ENCODE peak calls at places on chromosome 3, in eight cellular contexts. One of them, this sample, is unnamed.

GRCh38 chr3:70824785-70825184 is 512.3 kb upstream of the MDFIC2 start:
- DNase-seq in sigmoid colon: no peak
- DNase-seq in transverse colon: no peak
- DNase-seq in K562: no peak
- DNase-seq in GM23338: no peak
- DNase-seq in HL-60: no peak
- DNase-seq in Panc1: no peak
- DNase-seq in GM12892: no peak
- DNase-seq in this sample: no peak

GRCh38 chr3:51932471-51933370 is 9.0 kb downstream of the RRP9 start:
- DNase-seq in sigmoid colon: peak; percentile 51
- DNase-seq in transverse colon: no peak
- DNase-seq in K562: no peak
- DNase-seq in GM23338: no peak
- DNase-seq in HL-60: no peak
- DNase-seq in Panc1: no peak
- DNase-seq in GM12892: no peak
- DNase-seq in this sample: peak; percentile 56

GRCh38 chr3:42674151-42674550 is 11.2 kb upstream of the KLHL40 start:
- DNase-seq in sigmoid colon: no peak
- DNase-seq in transverse colon: no peak
- DNase-seq in K562: no peak
- DNase-seq in GM23338: no peak
- DNase-seq in HL-60: no peak
- DNase-seq in Panc1: no peak
- DNase-seq in GM12892: no peak
- DNase-seq in this sample: no peak

GRCh38 chr3:125006190-125006855 is 49.5 kb downstream of the HEG1 start:
- DNase-seq in sigmoid colon: no peak
- DNase-seq in transverse colon: no peak
- DNase-seq in K562: no peak
- DNase-seq in GM23338: no peak
- DNase-seq in HL-60: no peak
- DNase-seq in Panc1: no peak
- DNase-seq in GM12892: no peak
- DNase-seq in this sample: no peak

GRCh38 chr3:133934996-133935842 is 39.5 kb upstream of the RAB6B start:
- DNase-seq in sigmoid colon: peak; percentile 47
- DNase-seq in transverse colon: no peak
- DNase-seq in K562: no peak
- DNase-seq in GM23338: no peak
- DNase-seq in HL-60: no peak
- DNase-seq in Panc1: no peak
- DNase-seq in GM12892: no peak
- DNase-seq in this sample: peak; percentile 46

GRCh38 chr3:14418670-14419250 is 16.4 kb downstream of the SLC6A6 start:
- DNase-seq in sigmoid colon: no peak
- DNase-seq in transverse colon: peak; percentile 46
- DNase-seq in K562: no peak
- DNase-seq in GM23338: peak; percentile 71
- DNase-seq in HL-60: peak; percentile 85
- DNase-seq in Panc1: no peak
- DNase-seq in GM12892: no peak
- DNase-seq in this sample: no peak

GRCh38 chr3:196634851-196635250 is 4.6 kb upstream of the NRROS start:
- DNase-seq in sigmoid colon: no peak
- DNase-seq in transverse colon: no peak
- DNase-seq in K562: no peak
- DNase-seq in GM23338: no peak
- DNase-seq in HL-60: no peak
- DNase-seq in Panc1: no peak
- DNase-seq in GM12892: no peak
- DNase-seq in this sample: no peak

GRCh38 chr3:168991813-168992212 is 671.7 kb downstream of the MECOM start:
- DNase-seq in sigmoid colon: no peak
- DNase-seq in transverse colon: no peak
- DNase-seq in K562: no peak
- DNase-seq in GM23338: no peak
- DNase-seq in HL-60: no peak
- DNase-seq in Panc1: no peak
- DNase-seq in GM12892: no peak
- DNase-seq in this sample: no peak

GRCh38 chr3:192830279-192831110 is 87.2 kb downstream of the MB21D2 start:
- DNase-seq in sigmoid colon: no peak
- DNase-seq in transverse colon: no peak
- DNase-seq in K562: no peak
- DNase-seq in GM23338: no peak
- DNase-seq in HL-60: no peak
- DNase-seq in Panc1: no peak
- DNase-seq in GM12892: no peak
- DNase-seq in this sample: no peak

GRCh38 chr3:71299160-71299559 is 284.4 kb downstream of the FOXP1 start:
- DNase-seq in sigmoid colon: no peak
- DNase-seq in transverse colon: no peak
- DNase-seq in K562: no peak
- DNase-seq in GM23338: no peak
- DNase-seq in HL-60: no peak
- DNase-seq in Panc1: no peak
- DNase-seq in GM12892: no peak
- DNase-seq in this sample: no peak

GRCh38 chr3:195260286-195260905 is 10.6 kb downstream of the XXYLT1 start:
- DNase-seq in sigmoid colon: no peak
- DNase-seq in transverse colon: peak; percentile 52
- DNase-seq in K562: no peak
- DNase-seq in GM23338: peak; percentile 84
- DNase-seq in HL-60: peak; percentile 33
- DNase-seq in Panc1: no peak
- DNase-seq in GM12892: no peak
- DNase-seq in this sample: no peak

GRCh38 chr3:132210476-132211346 is 106.5 kb upstream of the ACP3 start:
- DNase-seq in sigmoid colon: no peak
- DNase-seq in transverse colon: peak; percentile 64
- DNase-seq in K562: no peak
- DNase-seq in GM23338: peak; percentile 86
- DNase-seq in HL-60: no peak
- DNase-seq in Panc1: peak; percentile 18
- DNase-seq in GM12892: no peak
- DNase-seq in this sample: no peak

GRCh38 chr3:185732782-185733181 is 92.1 kb downstream of the IGF2BP2 start:
- DNase-seq in sigmoid colon: no peak
- DNase-seq in transverse colon: no peak
- DNase-seq in K562: no peak
- DNase-seq in GM23338: no peak
- DNase-seq in HL-60: no peak
- DNase-seq in Panc1: no peak
- DNase-seq in GM12892: no peak
- DNase-seq in this sample: no peak
- TF ChIP-seq POLR2AphosphoS5 in sigmoid colon: no peak
- TF ChIP-seq POLR2AphosphoS5 in transverse colon: no peak
- TF ChIP-seq POLR2AphosphoS5 in K562: no peak
- TF ChIP-seq POLR2AphosphoS5 in GM23338: no peak
- TF ChIP-seq POLR2AphosphoS5 in HL-60: no peak
- TF ChIP-seq POLR2AphosphoS5 in Panc1: no peak
- TF ChIP-seq POLR2AphosphoS5 in GM12892: no peak
- TF ChIP-seq POLR2AphosphoS5 in this sample: no peak

DNA sequence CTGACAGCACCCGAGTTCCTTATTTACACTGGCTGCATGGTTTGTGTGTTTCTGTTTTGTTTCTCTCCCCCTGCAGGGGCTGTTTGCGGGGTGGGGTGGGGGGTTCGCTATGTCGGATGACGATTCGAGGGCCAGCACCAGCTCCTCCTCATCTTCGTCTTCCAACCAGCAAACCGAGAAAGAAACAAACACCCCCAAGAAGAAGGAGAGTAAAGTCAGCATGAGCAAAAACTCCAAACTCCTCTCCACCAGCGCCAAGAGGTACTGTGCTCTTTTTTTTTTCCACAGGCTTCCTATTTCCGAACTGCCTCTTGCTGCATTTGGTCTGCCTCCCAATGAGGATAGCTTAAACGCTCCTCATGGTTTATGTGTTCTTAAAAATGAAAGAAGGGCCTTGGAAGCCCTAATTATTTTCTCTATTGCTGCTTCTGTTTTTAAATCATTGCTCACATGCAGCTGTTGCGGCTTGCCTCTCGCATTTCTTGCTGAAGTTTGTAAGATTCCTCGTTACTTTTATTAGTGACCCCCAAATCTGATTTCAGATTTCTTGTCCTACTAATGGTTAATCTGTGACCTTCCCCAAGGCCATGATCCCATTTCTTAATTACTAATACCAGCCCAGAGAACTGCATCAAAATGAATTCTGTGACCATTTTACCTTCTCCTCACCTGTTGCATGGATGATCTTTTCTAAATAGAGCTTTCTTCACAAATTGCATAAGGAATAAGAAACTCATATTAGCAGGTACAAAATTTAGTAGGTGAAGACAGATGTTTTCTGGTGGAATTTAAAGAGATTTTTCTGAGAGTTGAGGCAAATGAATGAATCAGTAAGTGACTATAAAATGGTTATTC is 1.6 kb downstream of the UBE2E1 start:
- DNase-seq in sigmoid colon: no peak
- DNase-seq in transverse colon: no peak
- DNase-seq in K562: no peak
- DNase-seq in GM23338: peak; percentile 36
- DNase-seq in HL-60: no peak
- DNase-seq in Panc1: no peak
- DNase-seq in GM12892: no peak
- DNase-seq in this sample: no peak
- TF ChIP-seq POLR2AphosphoS5 in sigmoid colon: peak; percentile 56
- TF ChIP-seq POLR2AphosphoS5 in transverse colon: peak; percentile 20
- TF ChIP-seq POLR2AphosphoS5 in K562: no peak
- TF ChIP-seq POLR2AphosphoS5 in GM23338: no peak
- TF ChIP-seq POLR2AphosphoS5 in HL-60: no peak
- TF ChIP-seq POLR2AphosphoS5 in Panc1: no peak
- TF ChIP-seq POLR2AphosphoS5 in GM12892: no peak
- TF ChIP-seq POLR2AphosphoS5 in this sample: no peak

GRCh38 chr3:66366747-66367146 is 134.1 kb downstream of the LRIG1 start:
- DNase-seq in sigmoid colon: no peak
- DNase-seq in transverse colon: no peak
- DNase-seq in K562: no peak
- DNase-seq in GM23338: peak; percentile 49
- DNase-seq in HL-60: no peak
- DNase-seq in Panc1: no peak
- DNase-seq in GM12892: no peak
- DNase-seq in this sample: no peak

GRCh38 chr3:66365023-66365581 is 135.7 kb downstream of the LRIG1 start:
- DNase-seq in sigmoid colon: no peak
- DNase-seq in transverse colon: no peak
- DNase-seq in K562: no peak
- DNase-seq in GM23338: no peak
- DNase-seq in HL-60: no peak
- DNase-seq in Panc1: no peak
- DNase-seq in GM12892: no peak
- DNase-seq in this sample: no peak

GRCh38 chr3:66367979-66368378 is 132.8 kb downstream of the LRIG1 start:
- DNase-seq in sigmoid colon: no peak
- DNase-seq in transverse colon: no peak
- DNase-seq in K562: no peak
- DNase-seq in GM23338: no peak
- DNase-seq in HL-60: no peak
- DNase-seq in Panc1: no peak
- DNase-seq in GM12892: no peak
- DNase-seq in this sample: no peak

GRCh38 chr3:66362541-66362941 is 138.3 kb downstream of the LRIG1 start:
- DNase-seq in sigmoid colon: no peak
- DNase-seq in transverse colon: no peak
- DNase-seq in K562: no peak
- DNase-seq in GM23338: peak; percentile 42
- DNase-seq in HL-60: no peak
- DNase-seq in Panc1: no peak
- DNase-seq in GM12892: no peak
- DNase-seq in this sample: no peak

DNA sequence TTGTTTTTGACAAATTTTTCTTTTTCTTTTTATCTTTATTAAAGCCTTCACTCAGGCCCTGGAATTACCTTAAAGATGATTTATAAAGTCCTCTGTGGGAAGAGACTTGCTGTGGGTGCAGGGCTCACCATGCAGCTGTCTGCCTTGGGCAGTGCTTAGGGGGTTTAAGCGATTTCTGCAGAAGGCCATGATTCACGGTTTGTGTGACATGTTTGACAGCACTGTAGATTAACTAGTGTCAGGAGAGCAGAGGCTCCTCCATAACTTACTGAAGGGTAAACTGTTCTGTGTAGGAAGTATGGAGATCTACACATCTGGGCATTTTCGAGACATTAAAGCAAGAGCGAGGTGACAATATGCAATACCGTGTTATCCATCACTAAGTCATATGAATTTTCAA is 137.7 kb downstream of the LRIG1 start:
- DNase-seq in sigmoid colon: no peak
- DNase-seq in transverse colon: no peak
- DNase-seq in K562: no peak
- DNase-seq in GM23338: no peak
- DNase-seq in HL-60: no peak
- DNase-seq in Panc1: no peak
- DNase-seq in GM12892: no peak
- DNase-seq in this sample: no peak
- TF ChIP-seq POLR2AphosphoS5 in sigmoid colon: peak; percentile 19
- TF ChIP-seq POLR2AphosphoS5 in transverse colon: no peak
- TF ChIP-seq POLR2AphosphoS5 in K562: no peak
- TF ChIP-seq POLR2AphosphoS5 in GM23338: no peak
- TF ChIP-seq POLR2AphosphoS5 in HL-60: no peak
- TF ChIP-seq POLR2AphosphoS5 in Panc1: no peak
- TF ChIP-seq POLR2AphosphoS5 in GM12892: no peak
- TF ChIP-seq POLR2AphosphoS5 in this sample: no peak

GRCh38 chr3:152446495-152446894 is 177.8 kb downstream of the MBNL1 start:
- DNase-seq in sigmoid colon: no peak
- DNase-seq in transverse colon: no peak
- DNase-seq in K562: no peak
- DNase-seq in GM23338: no peak
- DNase-seq in HL-60: no peak
- DNase-seq in Panc1: no peak
- DNase-seq in GM12892: no peak
- DNase-seq in this sample: no peak

GRCh38 chr3:152444029-152444641 is 175.4 kb downstream of the MBNL1 start:
- DNase-seq in sigmoid colon: no peak
- DNase-seq in transverse colon: no peak
- DNase-seq in K562: no peak
- DNase-seq in GM23338: peak; percentile 67
- DNase-seq in HL-60: no peak
- DNase-seq in Panc1: peak; percentile 65
- DNase-seq in GM12892: no peak
- DNase-seq in this sample: no peak

GRCh38 chr3:152443212-152444023 is 174.7 kb downstream of the MBNL1 start:
- DNase-seq in sigmoid colon: no peak
- DNase-seq in transverse colon: no peak
- DNase-seq in K562: no peak
- DNase-seq in GM23338: no peak
- DNase-seq in HL-60: no peak
- DNase-seq in Panc1: no peak
- DNase-seq in GM12892: no peak
- DNase-seq in this sample: no peak

GRCh38 chr3:152447509-152447908 is 178.8 kb downstream of the MBNL1 start:
- DNase-seq in sigmoid colon: no peak
- DNase-seq in transverse colon: no peak
- DNase-seq in K562: no peak
- DNase-seq in GM23338: no peak
- DNase-seq in HL-60: no peak
- DNase-seq in Panc1: no peak
- DNase-seq in GM12892: no peak
- DNase-seq in this sample: no peak

GRCh38 chr3:152445227-152445626 is 176.5 kb downstream of the MBNL1 start:
- DNase-seq in sigmoid colon: no peak
- DNase-seq in transverse colon: no peak
- DNase-seq in K562: no peak
- DNase-seq in GM23338: no peak
- DNase-seq in HL-60: no peak
- DNase-seq in Panc1: no peak
- DNase-seq in GM12892: no peak
- DNase-seq in this sample: no peak
- TF ChIP-seq POLR2AphosphoS5 in sigmoid colon: no peak
- TF ChIP-seq POLR2AphosphoS5 in transverse colon: no peak
- TF ChIP-seq POLR2AphosphoS5 in K562: no peak
- TF ChIP-seq POLR2AphosphoS5 in GM23338: no peak
- TF ChIP-seq POLR2AphosphoS5 in HL-60: no peak
- TF ChIP-seq POLR2AphosphoS5 in Panc1: no peak
- TF ChIP-seq POLR2AphosphoS5 in GM12892: no peak
- TF ChIP-seq POLR2AphosphoS5 in this sample: no peak

This sample was measured in suprapubic skin.